ENCODE peak calls at places on chromosomes 11 and 22, in ten cellular contexts. Q, N, H, C, Y, B, M, X, V and R are unnamed samples.

GRCh38 chr22:41825376-41825775 is 7.5 kb upstream of the SREBF2 start:
- DNase-seq in Q (no peak), N (no peak), H (no peak), C (no peak), Y (no peak), B (no peak), M (no peak), X (no peak), V (no peak), R (no peak)

GRCh38 chr11:66676931-66677598 is 622 bp downstream of the RBM4B start:
- DNase-seq in Q (no peak), N (no peak), H (no peak), C (no peak), Y (no peak), B (no peak), M (no peak), X (no peak), V (peak), R (no peak)

GRCh38 chr22:50701076-50701419 is 28.4 kb downstream of the SHANK3 start:
- DNase-seq in Q (no peak), N (no peak), H (no peak), C (no peak), Y (no peak), B (no peak), M (no peak), X (no peak), V (no peak), R (no peak)

GRCh38 chr22:38657248-38657909 is 941 bp downstream of the CBY1 start:
- DNase-seq in Q (peak), N (no peak), H (peak), C (no peak), Y (no peak), B (no peak), M (peak), X (peak), V (no peak), R (peak)

GRCh38 chr11:69297926-69298777 is 4.2 kb downstream of the MYEOV start:
- DNase-seq in Q (peak), N (no peak), H (peak), C (peak), Y (peak), B (peak), M (no peak), X (peak), V (no peak), R (peak)

GRCh38 chr11:7383406-7383805 is 101.9 kb upstream of the OLFML1 start:
- DNase-seq in Q (no peak), N (no peak), H (no peak), C (no peak), Y (no peak), B (no peak), M (no peak), X (no peak), V (no peak), R (no peak)

GRCh38 chr11:109249597-109249996 is 172.4 kb upstream of the C11orf87 start:
- DNase-seq in Q (no peak), N (no peak), H (no peak), C (no peak), Y (no peak), B (no peak), M (no peak), X (no peak), V (no peak), R (no peak)

GRCh38 chr22:44085743-44086741 is 61.9 kb downstream of the PARVB start:
- DNase-seq in Q (peak), N (peak), H (peak), C (no peak), Y (no peak), B (no peak), M (no peak), X (peak), V (peak), R (peak)

GRCh38 chr11:93089474-93090102 is 108.2 kb downstream of the SLC36A4 start:
- DNase-seq in Q (peak), N (no peak), H (no peak), C (no peak), Y (no peak), B (peak), M (no peak), X (no peak), V (peak), R (no peak)

GRCh38 chr22:21098099-21098671 is 52.4 kb downstream of the LRRC74B start:
- DNase-seq in Q (peak), N (no peak), H (no peak), C (no peak), Y (no peak), B (no peak), M (no peak), X (peak), V (no peak), R (no peak)